ENCODE peak calls at places on chromosomes 4 and X, in four cellular contexts. O is suprapubic skin, Q is GM23248, X is uterus. U is an unnamed sample.

GRCh38 chrX:2610246-2611170 is 80.6 kb upstream of the CD99 start:
- DNase-seq in O (no peak), Q (peak; percentile 63), X (no peak), U (no peak)

GRCh38 chr4:100981447-100982204 is 365.7 kb downstream of the PPP3CA start:
- DNase-seq in Q (peak; percentile 71), O (no peak), X (no peak), U (no peak)

GRCh38 chrX:154761977-154762528 is 611 bp upstream of the DKC1 start:
- DNase-seq in X (no peak), O (no peak), Q (peak; percentile 20), U (no peak)

GRCh38 chr4:155207534-155208257 is 740 bp upstream of the NPY2R start:
- DNase-seq in Q (no peak), X (no peak), O (no peak), U (no peak)

GRCh38 chr4:6523251-6523650 is 50.8 kb upstream of the PPP2R2C start:
- DNase-seq in O (no peak), Q (peak; percentile 26), X (no peak), U (no peak)

GRCh38 chr4:79227896-79228295 is 98.0 kb downstream of the NAA11 start:
- DNase-seq in Q (no peak), O (no peak), X (no peak), U (peak; percentile 58)

GRCh38 chrX:154082396-154083133 is 15.0 kb downstream of the MECP2 start:
- DNase-seq in O (no peak), X (no peak), Q (peak; percentile 79), U (no peak)

GRCh38 chr4:94446386-94446785 is 5.4 kb upstream of the PDLIM5 start:
- DNase-seq in Q (peak; percentile 91), X (no peak), O (no peak), U (no peak)

GRCh38 chrX:104376937-104377336 is 122.2 kb upstream of the ESX1 start:
- DNase-seq in O (no peak), X (no peak), Q (no peak), U (no peak)

GRCh38 chr4:12633058-12633651 is 851.0 kb downstream of the RAB28 start:
- DNase-seq in O (peak; percentile 81), Q (peak; percentile 56), X (peak; percentile 59), U (peak; percentile 71)

GRCh38 chrX:40095588-40096394 is 2.0 kb downstream of the BCOR start:
- DNase-seq in Q (peak; percentile 51), O (no peak), X (no peak), U (peak; percentile 23)

GRCh38 chrX:13307041-13307440 is 12.8 kb downstream of the ATXN3L start:
- DNase-seq in Q (no peak), O (no peak), X (no peak), U (no peak)

GRCh38 chr4:10891866-10892265 is 207.3 kb upstream of the CLNK start:
- DNase-seq in O (no peak), Q (no peak), X (no peak), U (no peak)

GRCh38 chr4:90537491-90537890 is 410.3 kb downstream of the CCSER1 start:
- DNase-seq in O (no peak), X (no peak), Q (no peak), U (no peak)

DNA sequence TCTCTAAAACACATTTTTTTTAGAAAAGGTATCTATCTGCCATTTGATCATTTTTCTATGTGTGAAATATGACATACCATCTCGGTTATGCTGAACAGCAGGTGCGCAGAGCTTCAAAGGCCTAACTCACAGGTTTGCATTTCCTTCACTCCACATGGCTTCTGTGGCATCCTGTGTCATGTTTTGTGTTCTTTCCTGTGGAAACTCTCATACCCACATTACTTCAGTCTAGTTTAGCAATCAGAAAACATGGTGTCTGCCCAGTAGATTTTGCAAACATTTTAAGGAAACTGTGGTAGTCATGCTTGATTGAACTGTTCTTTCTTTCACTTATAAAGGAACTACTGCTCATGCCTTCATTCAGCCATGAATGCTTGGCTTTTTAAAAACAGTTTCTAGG is 11.3 kb upstream of the ARAP2 start:
- DNase-seq in O (no peak), Q (no peak), X (no peak), U (no peak)
- H3K27ac ChIP-seq in O (no peak overlapping the region), Q (no peak overlapping the region), X (no peak overlapping the region), U (no peak overlapping the region)

GRCh38 chrX:25941087-25941486 is 197.1 kb upstream of the MAGEB18 start:
- DNase-seq in O (no peak), X (no peak), Q (no peak), U (no peak)
- H3K27ac ChIP-seq in O (no peak overlapping the region), X (no peak overlapping the region), Q (no peak overlapping the region), U (no peak overlapping the region)

GRCh38 chr4:83536649-83537352 is 893 bp downstream of the GPAT3 start:
- DNase-seq in O (no peak), Q (peak; percentile 18), X (no peak), U (no peak)
- H3K27ac ChIP-seq in O (peak overlapping the region; percentile 45), Q (no peak overlapping the region), X (peak overlapping the region; percentile 74), U (peak overlapping the region; percentile 93)

DNA sequence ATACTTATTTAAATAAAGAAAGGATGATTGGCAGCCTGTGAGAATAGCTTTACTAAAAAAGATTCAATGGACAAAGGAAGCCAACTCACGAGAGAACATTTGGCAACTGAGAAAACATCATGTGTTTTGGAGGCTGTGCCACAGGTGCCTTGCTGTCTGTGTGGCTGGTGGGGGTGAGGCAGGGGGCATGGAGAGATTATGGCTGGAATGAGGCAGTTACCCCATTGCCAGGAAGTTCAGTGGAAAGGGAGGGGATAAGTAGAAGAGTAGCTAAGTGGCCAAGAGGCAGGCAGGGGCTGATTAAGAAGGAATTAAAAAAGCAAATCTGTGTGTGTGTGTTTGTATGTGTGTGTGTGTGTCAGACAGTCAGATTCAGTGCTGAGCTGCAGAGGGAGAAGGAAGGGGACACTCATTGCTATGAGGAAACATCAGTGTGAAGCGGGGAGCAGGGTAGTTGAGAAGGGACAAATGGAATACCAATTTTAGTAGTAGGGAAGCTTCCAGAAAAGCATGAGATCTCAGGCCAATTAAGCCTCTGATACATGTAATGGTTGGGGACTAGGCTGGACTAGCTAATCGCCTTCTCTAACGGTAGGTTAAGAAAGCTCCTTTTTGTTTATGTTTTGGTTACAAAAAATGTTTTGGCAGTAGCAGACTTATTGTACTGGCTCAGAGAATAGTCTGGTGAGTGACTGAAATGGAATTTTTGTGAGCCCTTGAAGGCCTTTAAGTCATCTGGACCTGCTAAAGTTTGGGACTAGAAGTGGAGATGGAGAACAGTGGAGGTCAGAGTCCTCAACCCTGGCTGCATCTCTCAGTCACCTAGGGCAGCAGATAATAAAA is 18.5 kb downstream of the TMEM164 start:
- DNase-seq in X (no peak), O (no peak), Q (peak; percentile 72), U (peak; percentile 19)
- H3K27ac ChIP-seq in X (no peak overlapping the region), O (no peak overlapping the region), Q (peak overlapping the region; percentile 57), U (peak overlapping the region; percentile 79)

GRCh38 chr4:76539979-76540378 is 105.0 kb downstream of the SHROOM3 start:
- DNase-seq in X (no peak), Q (peak; percentile 69), O (no peak), U (no peak)
- H3K27ac ChIP-seq in X (no peak overlapping the region), Q (peak overlapping the region; percentile 55), O (no peak overlapping the region), U (no peak overlapping the region)